ENCODE peak calls at places on chromosome 14, in six cellular contexts. R is K562, W is H1, I is HepG2, G is GM12891, X is GM12878. T is an unnamed sample.

GRCh38 chr14:77376771-77377501 is at the start of the genes SAMD15 and TMED8:
- DNase-seq in G (peak; percentile 84), I (peak; percentile 69), W (peak; percentile 29), X (peak; percentile 53), R (peak; percentile 80), T (peak; percentile 83)

GRCh38 chr14:38074754-38075153 is 132.9 kb upstream of the SSTR1 start:
- DNase-seq in G (no peak), W (no peak), I (no peak), X (no peak), R (no peak), T (no peak)

GRCh38 chr14:76726551-76726961 is 34.7 kb upstream of the VASH1 start:
- DNase-seq in W (no peak), X (no peak), I (no peak), G (no peak), R (no peak), T (no peak)

GRCh38 chr14:25757364-25757763 is 707.4 kb upstream of the STXBP6 start:
- DNase-seq in I (no peak), W (no peak), X (no peak), G (no peak), R (no peak), T (no peak)

GRCh38 chr14:94019329-94019728 is 6.8 kb upstream of the OTUB2 start:
- DNase-seq in G (no peak), X (no peak), W (no peak), I (no peak), R (no peak), T (no peak)

GRCh38 chr14:105197274-105197673 is 16.2 kb upstream of the NUDT14 start:
- DNase-seq in R (peak; percentile 34), G (no peak), X (no peak), I (no peak), W (no peak), T (no peak)

GRCh38 chr14:23539209-23539866 is 12.2 kb downstream of the ZFHX2 start:
- DNase-seq in G (peak; percentile 61), X (no peak), W (no peak), I (peak; percentile 86), R (peak; percentile 61), T (peak; percentile 60)

GRCh38 chr14:44620106-44621019 is 113.3 kb upstream of the FSCB start:
- DNase-seq in X (no peak), W (no peak), R (no peak), G (no peak), I (no peak), T (no peak)

GRCh38 chr14:61662001-61662400 is 33.3 kb upstream of the HIF1A start:
- DNase-seq in R (no peak), W (no peak), G (no peak), X (no peak), I (no peak), T (no peak)

GRCh38 chr14:60090864-60091519 is 731 bp upstream of the PCNX4 start:
- DNase-seq in R (peak; percentile 81), X (no peak), I (no peak), G (no peak), W (no peak), T (no peak)

GRCh38 chr14:22838631-22839041 is 2.3 kb downstream of the MMP14 start:
- DNase-seq in W (no peak), I (no peak), G (no peak), R (no peak), X (no peak), T (no peak)

GRCh38 chr14:99038401-99038800 is 233.6 kb downstream of the BCL11B start:
- DNase-seq in R (no peak), X (no peak), I (no peak), W (no peak), G (no peak), T (no peak)

GRCh38 chr14:60008042-60008441 is 83.7 kb upstream of the PCNX4 start:
- DNase-seq in I (no peak), W (no peak), X (no peak), G (no peak), R (no peak), T (no peak)

DNA sequence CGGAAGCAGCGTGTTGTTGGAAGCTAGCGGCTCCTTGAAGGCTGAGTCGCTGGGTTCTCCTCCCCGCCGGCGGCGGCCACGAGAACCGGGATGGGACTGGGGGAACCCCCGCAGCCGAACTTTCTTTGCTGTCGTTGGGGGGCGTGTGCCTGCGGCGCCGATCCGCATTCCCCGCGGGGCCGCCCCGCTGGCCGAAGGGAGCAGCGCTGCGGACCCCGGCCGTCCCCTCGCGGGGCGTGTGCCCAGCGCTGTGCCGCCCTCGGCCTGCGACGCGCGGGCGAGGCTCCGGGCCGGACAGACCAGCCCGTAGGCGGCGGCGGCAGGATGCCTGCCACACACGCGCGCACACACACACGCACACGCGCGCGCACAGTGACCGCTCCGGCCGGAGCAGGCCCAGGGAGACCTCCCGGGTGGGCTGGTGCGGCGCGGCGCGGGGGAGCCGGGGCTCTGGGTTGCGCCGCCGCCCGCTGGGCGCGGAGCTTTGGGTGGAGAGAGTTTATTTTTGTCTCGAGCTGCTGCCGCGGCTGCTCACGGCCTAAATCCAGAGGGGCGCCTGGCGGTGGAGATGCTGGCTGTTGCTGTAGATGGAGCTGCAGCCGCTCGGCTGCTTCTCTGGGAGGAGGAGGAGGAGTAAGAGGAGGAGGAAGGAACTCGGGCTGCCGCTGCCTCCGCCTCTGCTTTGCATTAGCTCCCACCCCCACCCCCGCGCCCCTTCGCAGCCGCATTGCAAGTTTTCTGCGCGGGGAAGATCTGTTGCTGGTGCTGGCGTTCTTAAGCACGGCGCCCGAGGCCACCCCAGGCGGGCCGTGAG is at the start of gene SAMD4A:
- DNase-seq in W (no peak), G (peak; percentile 53), I (peak; percentile 48), X (no peak), R (peak; percentile 86), T (peak; percentile 41)
- TF ChIP-seq POLR2A in W (no peak), G (no peak), I (no peak), X (no peak), R (peak; percentile 54), T (no peak)

GRCh38 chr14:49892301-49892635 is 614 bp upstream of the ARF6 start:
- DNase-seq in W (no peak), G (peak; percentile 30), I (peak; percentile 80), R (peak; percentile 79), X (peak; percentile 60), T (no peak)
- TF ChIP-seq TAF1 in W (no peak), G (no peak), I (no peak), R (no peak), X (peak; percentile 21), T (no peak)

GRCh38 chr14:100290607-100291304 is 15.5 kb downstream of the SLC25A29 start:
- DNase-seq in R (no peak), X (no peak), G (no peak), W (no peak), I (peak; percentile 86), T (no peak)
- TF ChIP-seq POLR2AphosphoS5 in R (no peak), X (no peak), G (no peak), W (no peak), I (peak; percentile 46), T (no peak)

GRCh38 chr14:73728106-73729014 is 14.2 kb upstream of the PNMA1 start:
- DNase-seq in I (peak; percentile 60), W (peak; percentile 79), G (peak; percentile 84), R (peak; percentile 89), X (no peak), T (peak; percentile 82)
- TF ChIP-seq POLR2A in I (no peak), W (no peak), G (no peak), R (no peak), X (no peak), T (no peak)

GRCh38 chr14:80403036-80403435 is 191.7 kb upstream of the DIO2 start:
- DNase-seq in G (no peak), I (no peak), X (no peak), R (no peak), W (no peak), T (no peak)
- TF ChIP-seq TAF1 in G (no peak), I (no peak), X (no peak), R (no peak), W (no peak), T (no peak)

DNA sequence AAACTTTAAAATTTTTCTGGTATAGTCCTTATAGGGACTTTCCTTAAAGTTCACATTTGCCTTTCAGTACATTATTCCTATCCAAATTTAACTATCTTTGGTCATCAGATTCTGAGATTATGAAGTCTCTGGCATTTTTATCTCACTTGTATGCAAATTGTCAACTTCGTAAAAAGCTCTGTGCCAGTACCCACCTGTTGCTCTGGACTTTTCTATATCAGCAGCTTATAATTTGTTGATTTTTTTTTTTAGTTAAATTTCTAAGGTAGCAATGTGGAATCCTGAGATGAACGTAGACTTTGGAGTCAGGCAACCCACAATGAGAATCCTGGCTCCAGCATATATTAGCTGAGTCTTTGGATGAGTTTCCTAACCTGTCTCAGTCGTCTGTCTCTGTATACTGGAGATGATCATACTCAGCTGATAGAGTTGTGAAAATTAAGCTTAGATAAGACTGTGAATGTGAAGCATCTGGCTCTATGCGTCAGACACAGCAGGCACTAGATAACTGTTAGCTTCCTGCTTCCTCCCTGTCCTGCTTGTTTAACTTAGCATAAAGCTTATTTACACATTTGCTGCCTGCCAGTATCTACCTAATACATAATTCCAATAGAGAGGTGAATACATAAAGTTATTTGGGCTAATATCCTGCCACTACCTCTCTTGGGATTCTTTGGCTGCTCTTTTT is 59.8 kb downstream of the MARK3 start:
- DNase-seq in X (no peak), G (no peak), I (no peak), R (peak; percentile 66), W (no peak), T (no peak)
- TF ChIP-seq POLR2AphosphoS5 in X (no peak), G (no peak), I (no peak), R (peak; percentile 62), W (no peak), T (no peak)

DNA sequence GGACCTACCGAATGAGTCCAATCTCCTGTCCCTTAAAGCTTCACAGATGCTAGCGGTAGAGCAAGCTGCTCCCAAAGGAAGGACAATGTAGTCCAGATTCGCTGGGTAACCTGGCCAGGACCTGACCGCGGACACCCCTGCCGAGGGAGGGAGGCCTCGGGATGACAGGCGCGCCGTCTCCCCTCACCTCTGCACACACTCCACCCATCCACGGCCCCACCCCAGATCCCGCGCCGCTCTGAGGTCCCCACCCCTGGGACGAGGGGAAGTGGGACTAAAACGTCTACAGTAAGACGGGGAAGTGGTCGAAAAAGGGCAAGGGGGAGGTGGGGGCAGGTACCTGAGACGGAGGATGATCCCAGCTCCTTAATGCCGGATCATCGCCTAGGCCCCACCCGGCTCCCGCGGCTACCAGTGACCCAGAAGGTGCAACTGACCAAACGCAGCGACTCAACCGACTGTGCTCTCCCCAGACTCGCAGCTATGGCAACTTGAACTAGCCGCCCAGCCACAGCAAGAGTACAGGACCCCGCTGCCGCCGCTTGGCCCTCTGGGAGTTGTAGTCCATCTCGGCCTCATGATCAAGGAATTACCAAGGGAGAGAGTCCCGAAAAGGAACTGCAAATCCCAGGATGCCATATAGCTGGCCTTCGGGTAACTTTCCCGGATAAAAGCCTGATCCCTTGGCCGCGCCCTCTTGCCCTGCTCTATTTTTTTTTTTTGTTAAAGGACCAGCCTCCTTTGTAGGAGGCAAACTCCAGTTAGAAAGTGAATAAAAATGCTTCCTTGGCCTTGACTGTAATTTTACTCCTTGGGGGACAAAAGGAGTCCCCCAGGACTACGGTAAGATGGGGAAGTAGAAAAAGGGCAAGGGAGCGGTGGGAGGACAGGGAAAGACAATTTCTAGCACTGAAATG is at the start of gene CEP128:
- DNase-seq in G (peak; percentile 67), W (peak; percentile 94), I (peak; percentile 96), X (peak; percentile 92), R (peak; percentile 95), T (peak; percentile 57)
- TF ChIP-seq POLR2A in G (no peak), W (peak; percentile 69), I (peak; percentile 71), X (peak; percentile 55), R (peak; percentile 53), T (peak; percentile 63)

GRCh38 chr14:73463411-73463810 is 5.1 kb upstream of the NUMB start:
- DNase-seq in R (peak; percentile 24), I (peak; percentile 56), W (no peak), X (no peak), G (no peak), T (no peak)
- TF ChIP-seq TAF1 in R (no peak), I (no peak), W (no peak), X (no peak), G (no peak), T (no peak)